ENCODE peak calls at places on chromosomes 7 and 10, in six cellular contexts. Y is fibroblast of lung, X is thoracic aorta, B is cardiac muscle cell, I is brain microvascular endothelial cell, O is spleen. Q is an unnamed sample.

GRCh38 chr10:4883079-4883739 is 57.2 kb downstream of the AKR1E2 start:
- DNase-seq in X (no peak), Y (peak), O (no peak), B (no peak), I (no peak), Q (no peak)

GRCh38 chr7:141317033-141317585 is 234.1 kb upstream of the AGK start:
- DNase-seq in B (no peak), Y (no peak), X (no peak), O (no peak), I (no peak), Q (no peak)

GRCh38 chr10:74585231-74586087 is 240.9 kb upstream of the KAT6B start:
- DNase-seq in O (no peak), I (no peak), Y (peak), X (no peak), B (no peak), Q (no peak)

GRCh38 chr7:141649865-141650499 is 52.0 kb downstream of the DENND11 start:
- DNase-seq in Y (peak), X (peak), O (no peak), I (peak), B (peak), Q (peak)

GRCh38 chr10:124576526-124577420 is 115.2 kb downstream of the LHPP start:
- DNase-seq in B (no peak), O (peak), I (no peak), Y (no peak), X (no peak), Q (no peak)

GRCh38 chr10:62545667-62546066 is 171.5 kb downstream of the ZNF365 start:
- DNase-seq in O (no peak), I (peak), Y (peak), X (no peak), B (no peak), Q (no peak)

GRCh38 chr7:127979728-127980126 is 51.5 kb downstream of the LRRC4 start:
- DNase-seq in X (no peak), O (no peak), Y (no peak), I (no peak), B (no peak), Q (no peak)

GRCh38 chr7:45978010-45978681 is 57.1 kb upstream of the IGFBP3 start:
- DNase-seq in B (peak), O (no peak), I (peak), X (peak), Y (peak), Q (peak)

GRCh38 chr10:86779267-86780017 is 23.0 kb downstream of the BMPR1A start:
- DNase-seq in I (no peak), O (no peak), Y (peak), X (no peak), B (no peak), Q (peak)

GRCh38 chr7:40000734-40001315 is 50.8 kb downstream of the CDK13 start:
- DNase-seq in Y (peak), I (no peak), B (no peak), X (no peak), O (no peak), Q (no peak)

GRCh38 chr7:27161214-27161720 is 4.1 kb downstream of the HOXA9 start:
- DNase-seq in X (no peak), I (no peak), Y (no peak), B (no peak), O (peak), Q (no peak)

GRCh38 chr7:100598425-100598824 is 3.7 kb upstream of the PCOLCE start:
- DNase-seq in O (no peak), X (no peak), B (no peak), I (no peak), Y (no peak), Q (no peak)

GRCh38 chr10:113541554-113541902 is 11.3 kb upstream of the HABP2 start:
- DNase-seq in I (no peak), O (no peak), B (peak), Y (no peak), X (no peak), Q (no peak)

GRCh38 chr10:63573068-63573697 is 52.0 kb downstream of the REEP3 start:
- DNase-seq in Y (peak), O (no peak), B (no peak), I (no peak), X (no peak), Q (peak)

GRCh38 chr10:113094114-113094486 is 144.1 kb downstream of the TCF7L2 start:
- DNase-seq in I (no peak), Y (peak), B (no peak), O (no peak), X (no peak), Q (no peak)

GRCh38 chr7:123871998-123872867 is 27.3 kb downstream of the HYAL4 start:
- DNase-seq in B (peak), I (peak), X (no peak), O (peak), Y (peak), Q (peak)

GRCh38 chr10:125005312-125006187 is 63.6 kb downstream of the ZRANB1 start:
- DNase-seq in I (no peak), O (peak), X (no peak), B (no peak), Y (no peak), Q (no peak)

DNA sequence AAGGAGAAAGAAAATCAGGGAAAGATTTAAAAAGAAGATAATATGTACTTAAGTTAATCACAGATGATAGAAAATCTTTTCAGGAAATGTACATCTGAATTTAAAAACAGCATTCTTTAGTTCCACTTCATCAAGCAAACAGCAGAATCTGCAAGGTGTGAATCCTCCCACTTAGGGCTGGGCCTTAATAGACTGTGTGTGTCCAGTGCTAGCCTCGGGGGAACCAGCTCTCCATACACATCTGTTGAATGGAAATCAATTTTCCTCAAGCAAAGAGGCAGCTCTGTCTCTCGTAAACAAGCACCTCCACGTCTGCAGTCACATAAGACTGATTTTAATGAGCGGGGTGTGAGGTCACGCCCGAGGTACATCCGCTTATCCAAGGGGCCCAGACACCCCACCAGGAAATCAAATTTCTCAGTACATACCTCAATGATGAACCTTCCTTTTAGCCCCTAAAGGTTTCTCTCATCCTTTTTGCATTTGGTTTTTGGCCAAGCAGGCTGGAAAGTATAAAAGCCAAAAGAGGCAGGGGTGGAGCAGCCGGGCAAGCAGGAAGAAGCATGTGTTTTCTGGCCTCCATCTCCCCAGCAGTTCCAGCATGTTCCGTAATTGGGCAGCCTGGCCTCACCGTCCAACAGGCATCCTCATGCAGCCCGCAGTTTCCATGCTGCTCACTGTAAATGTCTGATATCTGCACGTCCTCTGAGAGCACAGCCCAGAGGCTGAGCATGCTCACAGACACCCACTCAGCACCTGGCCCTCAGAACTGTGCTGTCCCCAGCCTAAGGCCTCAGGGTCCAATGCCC is 131.3 kb downstream of the GLI3 start:
- DNase-seq in Y (no peak), O (no peak), B (no peak), I (no peak), X (no peak), Q (no peak)
- TF ChIP-seq CTCF in Y (no peak), O (no peak), B (no peak), I (no peak), X (no peak), Q (no peak)

GRCh38 chr7:25595931-25596330 is 367.6 kb upstream of the NPVF start:
- DNase-seq in X (no peak), I (no peak), O (no peak), B (no peak), Y (no peak), Q (no peak)
- H3K4me3 ChIP-seq in X (no peak), I (no peak), O (no peak), B (no peak), Y (no peak), Q (no peak)

GRCh38 chr7:18357691-18358090 is 137.9 kb upstream of the HDAC9 start:
- DNase-seq in X (no peak), B (no peak), O (no peak), Y (no peak), I (no peak), Q (no peak)
- TF ChIP-seq CTCF in X (peak), B (no peak), O (no peak), Y (peak), I (peak), Q (no peak)

GRCh38 chr10:44961931-44962750 is 2.5 kb downstream of the RASSF4 start:
- DNase-seq in Y (no peak), O (peak), B (no peak), I (no peak), X (no peak), Q (no peak)

GRCh38 chr10:44959243-44960097 is at the start of gene RASSF4:
- DNase-seq in O (peak), B (peak), X (no peak), Y (peak), I (peak), Q (peak)

GRCh38 chr10:44960482-44961230 is 1.1 kb downstream of the RASSF4 start:
- DNase-seq in I (no peak), B (no peak), Y (no peak), O (peak), X (no peak), Q (no peak)

GRCh38 chr10:44960098-44960480 is 487 bp downstream of the RASSF4 start:
- DNase-seq in B (no peak), O (no peak), X (no peak), I (no peak), Y (no peak), Q (no peak)

GRCh38 chr10:44961231-44961571 is 1.6 kb downstream of the RASSF4 start:
- DNase-seq in O (peak), I (no peak), X (no peak), B (no peak), Y (no peak), Q (no peak)
- H3K4me3 ChIP-seq in O (peak), I (no peak), X (peak), B (peak), Y (peak), Q (no peak)

DNA sequence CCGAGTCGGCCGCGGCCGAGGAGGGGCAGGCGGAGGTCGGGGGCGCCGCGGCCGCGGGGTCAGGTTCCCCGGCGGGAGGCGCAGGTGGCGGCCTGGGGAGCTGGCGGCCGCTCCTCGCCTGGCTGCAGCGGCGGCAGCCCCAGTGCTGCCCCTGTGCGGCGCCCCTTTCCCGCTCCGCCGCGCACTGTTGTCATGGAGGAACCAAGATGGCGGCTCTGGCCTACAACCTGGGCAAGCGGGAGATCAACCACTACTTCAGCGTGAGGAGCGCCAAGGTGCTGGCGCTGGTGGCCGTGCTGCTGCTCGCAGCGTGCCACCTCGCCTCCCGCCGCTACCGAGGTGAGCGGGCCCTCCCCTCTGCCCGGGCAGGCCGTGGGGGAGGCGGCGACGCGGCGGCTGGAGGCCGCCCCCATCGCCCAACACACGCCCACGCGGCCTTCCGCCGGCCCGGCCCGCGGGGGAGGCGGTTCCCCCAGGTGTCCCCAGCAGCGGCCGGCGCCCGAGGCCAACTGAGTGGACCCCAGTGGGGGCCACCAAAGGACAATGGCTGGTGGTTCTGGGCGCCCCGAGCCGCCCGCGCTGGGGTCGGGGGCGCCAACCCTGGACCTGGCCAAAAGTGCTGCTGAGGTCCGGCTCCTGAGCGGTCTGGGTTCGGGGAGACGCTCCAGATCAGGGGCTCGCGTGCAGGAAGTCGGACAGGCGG is 421 bp downstream of the CASD1 start:
- DNase-seq in I (peak), B (peak), O (peak), X (no peak), Y (peak), Q (no peak)
- TF ChIP-seq CTCF in I (peak), B (peak), O (no peak), X (no peak), Y (peak), Q (peak)

Q was measured in LNCaP clone FGC.